ENCODE peak calls at places on chromosomes 6 and 20, in ten cellular contexts. X is neural progenitor cell; K is BE2C; H is A549; C is OCI-LY7; F is CD4-positive, CD25-positive, alpha-beta regulatory T cell; B is HepG2; Z is IMR-90; I is uterus; T is stomach. J is an unnamed sample. For H3K4me1 and H3K9me3, the result is how much of the 10 kb centered on the place peaks cover.

GRCh38 chr6:156017838-156018237 is 562.2 kb upstream of the NOX3 start:
- DNase-seq in F (no peak), H (no peak), B (no peak), X (no peak), C (no peak), I (no peak), K (no peak), T (no peak), Z (peak), J (no peak)

GRCh38 chr6:134077301-134077700 is 24.9 kb upstream of the SLC2A12 start:
- DNase-seq in H (no peak), B (no peak), Z (peak), X (no peak), C (no peak), I (no peak), F (no peak), K (no peak), T (no peak), J (no peak)

GRCh38 chr20:2102585-2103453 is 1.2 kb downstream of the STK35 start:
- DNase-seq in B (peak), T (peak), H (peak), C (peak), X (peak), K (peak), F (peak), I (peak), Z (peak), J (peak)

GRCh38 chr20:8854566-8854965 is 214.3 kb upstream of the PLCB4 start:
- DNase-seq in H (no peak), K (no peak), X (peak), I (peak), B (no peak), Z (peak), C (no peak), T (no peak), F (no peak), J (peak)

GRCh38 chr20:1946762-1947534 is 46.9 kb downstream of the PDYN start:
- DNase-seq in I (peak), K (no peak), C (no peak), Z (peak), X (peak), F (no peak), T (peak), H (no peak), B (peak), J (peak)

GRCh38 chr20:31430568-31431095 is 9.8 kb upstream of the DEFB123 start:
- DNase-seq in F (no peak), I (no peak), X (no peak), C (no peak), Z (no peak), K (no peak), H (no peak), T (no peak), B (no peak), J (no peak)

GRCh38 chr6:61682562-61682961 is 603.5 kb downstream of the KHDRBS2 start:
- DNase-seq in K (no peak), T (no peak), I (no peak), Z (no peak), C (no peak), F (no peak), B (no peak), H (no peak), X (no peak), J (no peak)

GRCh38 chr20:33770005-33770404 is 38.2 kb downstream of the ZNF341 start:
- DNase-seq in Z (no peak), X (no peak), I (no peak), F (no peak), B (no peak), K (no peak), C (no peak), H (no peak), T (peak), J (no peak)

GRCh38 chr6:118324081-118324480 is 224.0 kb upstream of the PLN start:
- DNase-seq in T (no peak), K (no peak), F (no peak), Z (no peak), H (no peak), I (no peak), B (no peak), C (no peak), X (peak), J (no peak)

GRCh38 chr20:10453241-10453640 is 18.1 kb downstream of the SLX4IP start:
- DNase-seq in Z (no peak), I (no peak), B (no peak), F (no peak), C (peak), K (no peak), X (no peak), T (no peak), H (no peak), J (no peak)

GRCh38 chr6:57158658-57159057 is 13.5 kb upstream of the BAG2 start:
- DNase-seq in I (no peak), C (no peak), H (no peak), B (no peak), K (no peak), F (no peak), X (no peak), Z (peak), T (no peak), J (no peak)

GRCh38 chr20:46402236-46402886 is 4.1 kb downstream of the ELMO2 start:
- DNase-seq in H (no peak), Z (peak), C (no peak), F (no peak), I (no peak), K (no peak), B (no peak), X (no peak), T (no peak), J (no peak)

GRCh38 chr6:166251196-166251595 is 57.0 kb downstream of the PRR18 start:
- DNase-seq in I (no peak), T (no peak), F (no peak), Z (no peak), X (no peak), H (no peak), C (peak), K (no peak), B (no peak), J (no peak)

GRCh38 chr6:89440200-89440599 is 7.2 kb downstream of the ANKRD6 start:
- DNase-seq in Z (no peak), T (no peak), B (no peak), H (no peak), X (no peak), C (no peak), F (no peak), K (no peak), I (no peak), J (no peak)

GRCh38 chr20:36631651-36632050 is 14.3 kb downstream of the SLA2 start:
- DNase-seq in F (no peak), X (no peak), Z (peak), H (no peak), B (no peak), T (no peak), I (no peak), K (no peak), C (no peak), J (no peak)

GRCh38 chr6:53302678-53303360 is 45.9 kb downstream of the ELOVL5 start:
- DNase-seq in C (no peak), I (no peak), B (peak), K (no peak), F (no peak), T (no peak), H (peak), Z (peak), X (no peak), J (no peak)

GRCh38 chr6:170068496-170068895 is 222.4 kb downstream of the DLL1 start:
- DNase-seq in F (no peak), H (no peak), B (no peak), C (no peak), T (no peak), X (no peak), Z (no peak), K (no peak), I (peak), J (no peak)

GRCh38 chr20:36373089-36373488 is 67.0 kb downstream of the DLGAP4 start:
- DNase-seq in C (no peak), B (no peak), X (no peak), K (no peak), T (no peak), H (no peak), I (no peak), Z (no peak), F (no peak), J (no peak)

GRCh38 chr6:83365931-83366330 is 64.9 kb downstream of the ME1 start:
- DNase-seq in H (no peak), B (no peak), Z (peak), T (no peak), K (no peak), X (no peak), C (no peak), I (no peak), F (no peak), J (no peak)

GRCh38 chr6:143299253-143300166 is 151.0 kb downstream of the ADAT2 start:
- DNase-seq in C (no peak), X (no peak), F (no peak), I (no peak), H (no peak), K (no peak), T (no peak), B (no peak), Z (no peak), J (no peak)

GRCh38 chr6:4666886-4667513 is 109.2 kb upstream of the CDYL start:
- DNase-seq in T (no peak), C (no peak), Z (no peak), I (no peak), K (no peak), X (no peak), F (no peak), H (no peak), B (no peak), J (no peak)

GRCh38 chr20:38883981-38884733 is 42.1 kb upstream of the FAM83D start:
- DNase-seq in K (no peak), F (no peak), Z (no peak), I (no peak), T (no peak), X (no peak), C (peak), B (peak), H (no peak), J (no peak)

GRCh38 chr6:11160199-11160598 is 48.7 kb upstream of the ERVFRD-1 start:
- DNase-seq in I (no peak), K (no peak), B (no peak), X (no peak), Z (peak), F (no peak), T (no peak), C (no peak), H (no peak), J (no peak)

GRCh38 chr6:134402372-134402984 is 84.6 kb upstream of the SGK1 start:
- DNase-seq in I (no peak), T (no peak), K (no peak), Z (no peak), F (no peak), B (no peak), C (no peak), X (no peak), H (no peak), J (no peak)

GRCh38 chr6:43183441-43183840 is 1.4 kb downstream of the CUL9 start:
- DNase-seq in K (no peak), T (no peak), Z (no peak), H (no peak), X (no peak), B (no peak), F (no peak), I (no peak), C (no peak), J (no peak)

GRCh38 chr6:4895971-4896370 is 107.9 kb downstream of the RPP40 start:
- DNase-seq in T (no peak), H (no peak), B (no peak), X (peak), K (no peak), F (no peak), Z (no peak), C (no peak), I (no peak), J (no peak)

GRCh38 chr6:44622555-44622954 is 235.0 kb downstream of the CDC5L start:
- DNase-seq in K (no peak), Z (no peak), H (no peak), F (no peak), X (no peak), T (no peak), B (no peak), I (no peak), C (no peak), J (no peak)

GRCh38 chr20:47054945-47055344 is 160.3 kb downstream of the EYA2 start:
- DNase-seq in T (no peak), C (peak), X (no peak), H (no peak), Z (no peak), F (no peak), B (no peak), I (no peak), K (no peak), J (no peak)

GRCh38 chr6:16658661-16659060 is 102.6 kb downstream of the ATXN1 start:
- DNase-seq in X (peak), F (no peak), T (no peak), B (no peak), I (no peak), H (no peak), Z (no peak), K (no peak), C (no peak), J (no peak)

GRCh38 chr20:53883098-53883762 is 187.2 kb downstream of the BCAS1 start:
- DNase-seq in F (no peak), I (no peak), K (no peak), C (no peak), X (no peak), H (peak), B (no peak), Z (peak), T (no peak), J (no peak)

GRCh38 chr6:146153040-146153758 is 124.3 kb downstream of the GRM1 start:
- DNase-seq in I (no peak), K (no peak), X (no peak), B (no peak), T (no peak), F (no peak), Z (no peak), H (no peak), C (no peak), J (no peak)

GRCh38 chr6:118377711-118378414 is 170.2 kb upstream of the PLN start:
- DNase-seq in F (no peak), Z (no peak), C (no peak), T (no peak), K (no peak), B (no peak), I (no peak), X (peak), H (no peak), J (peak)

GRCh38 chr6:137866200-137866913 is 702 bp upstream of the TNFAIP3 start:
- DNase-seq in K (no peak), F (no peak), I (no peak), C (no peak), T (no peak), H (no peak), Z (no peak), B (no peak), X (peak), J (no peak)

GRCh38 chr20:59028812-59029211 is 3.3 kb downstream of the ATP5F1E start:
- DNase-seq in Z (peak), F (no peak), K (no peak), H (no peak), C (no peak), T (no peak), I (no peak), B (no peak), X (no peak), J (no peak)

GRCh38 chr6:24882295-24882694 is 53.5 kb downstream of the RIPOR2 start:
- DNase-seq in X (no peak), B (no peak), H (no peak), T (no peak), F (no peak), Z (peak), I (no peak), C (no peak), K (no peak), J (no peak)

GRCh38 chr6:56868687-56869086 is 86.2 kb upstream of the BEND6 start:
- DNase-seq in H (peak), B (peak), X (no peak), Z (peak), T (no peak), K (no peak), C (no peak), F (no peak), I (no peak), J (no peak)

GRCh38 chr20:31666258-31667042 is 28.7 kb downstream of the COX4I2 start:
- DNase-seq in T (no peak), F (no peak), H (no peak), B (no peak), X (peak), Z (no peak), C (peak), K (no peak), I (no peak), J (peak)

GRCh38 chr6:155327326-155328073 is 13.2 kb upstream of the TFB1M start:
- DNase-seq in F (peak), X (peak), C (peak), T (peak), I (peak), Z (peak), K (peak), H (peak), B (peak), J (peak)

GRCh38 chr6:68235192-68235812 is 399.8 kb upstream of the ADGRB3 start:
- DNase-seq in X (no peak), H (no peak), C (no peak), B (no peak), T (no peak), F (no peak), K (no peak), Z (no peak), I (no peak), J (no peak)

GRCh38 chr20:535958-536357 is 7.6 kb downstream of the CSNK2A1 start:
- DNase-seq in C (no peak), T (no peak), Z (no peak), F (no peak), H (no peak), B (no peak), X (no peak), I (no peak), K (no peak), J (no peak)
- H3K4me1 ChIP-seq in C (under half), T (half or more), Z (under half), F (under half), H (half or more), B (half or more), X (under half), I (under half), K (under half), J (under half)

GRCh38 chr6:17968876-17969275 is 18.6 kb downstream of the KIF13A start:
- DNase-seq in T (no peak), I (no peak), K (no peak), F (no peak), C (no peak), B (no peak), X (no peak), H (no peak), Z (no peak), J (no peak)

GRCh38 chr6:17971128-17972073 is 16.0 kb downstream of the KIF13A start:
- DNase-seq in T (no peak), F (no peak), X (no peak), B (no peak), Z (peak), H (peak), I (peak), K (no peak), C (no peak), J (no peak)

GRCh38 chr6:17974570-17975368 is 12.7 kb downstream of the KIF13A start:
- DNase-seq in Z (no peak), F (no peak), I (no peak), T (no peak), X (no peak), K (no peak), H (no peak), B (no peak), C (no peak), J (no peak)

GRCh38 chr6:17972074-17972966 is 15.1 kb downstream of the KIF13A start:
- DNase-seq in F (no peak), C (no peak), I (no peak), X (no peak), T (no peak), H (no peak), K (no peak), B (no peak), Z (no peak), J (no peak)

DNA sequence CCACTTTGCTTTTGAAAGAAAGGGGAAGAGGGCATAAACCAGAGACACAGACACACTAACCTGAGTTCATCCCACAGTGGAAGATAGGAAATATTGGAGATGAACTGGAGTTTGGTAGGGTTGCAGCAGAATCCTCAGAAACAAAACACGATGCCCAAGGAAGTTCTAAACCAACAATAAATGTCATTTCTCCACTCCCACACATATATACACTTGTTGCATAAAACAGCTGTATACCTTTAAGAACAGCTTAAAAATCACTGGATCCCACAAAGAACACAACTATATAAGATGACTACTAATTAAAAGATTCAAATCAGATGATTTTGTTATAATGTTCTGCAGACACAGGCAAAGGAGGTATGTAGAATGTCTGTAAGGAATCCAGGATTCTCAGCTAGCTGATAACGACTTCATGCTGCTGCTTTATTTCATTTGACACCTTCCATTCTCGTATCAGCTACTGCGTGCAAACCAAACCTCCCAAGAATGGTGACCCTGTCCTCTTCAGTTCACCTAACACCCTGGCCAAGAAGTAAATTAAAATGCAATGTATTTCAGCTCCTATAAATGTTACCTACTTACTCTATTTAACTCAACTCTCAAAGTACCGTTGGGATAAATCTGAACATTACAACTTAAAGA is 14.3 kb downstream of the KIF13A start:
- DNase-seq in I (no peak), H (no peak), B (no peak), K (no peak), F (no peak), Z (no peak), X (no peak), T (no peak), C (no peak), J (no peak)
- H3K4me3 ChIP-seq in I (no peak), H (no peak), B (no peak), K (no peak), F (no peak), Z (no peak), X (no peak), T (no peak), C (no peak), J (no peak)

DNA sequence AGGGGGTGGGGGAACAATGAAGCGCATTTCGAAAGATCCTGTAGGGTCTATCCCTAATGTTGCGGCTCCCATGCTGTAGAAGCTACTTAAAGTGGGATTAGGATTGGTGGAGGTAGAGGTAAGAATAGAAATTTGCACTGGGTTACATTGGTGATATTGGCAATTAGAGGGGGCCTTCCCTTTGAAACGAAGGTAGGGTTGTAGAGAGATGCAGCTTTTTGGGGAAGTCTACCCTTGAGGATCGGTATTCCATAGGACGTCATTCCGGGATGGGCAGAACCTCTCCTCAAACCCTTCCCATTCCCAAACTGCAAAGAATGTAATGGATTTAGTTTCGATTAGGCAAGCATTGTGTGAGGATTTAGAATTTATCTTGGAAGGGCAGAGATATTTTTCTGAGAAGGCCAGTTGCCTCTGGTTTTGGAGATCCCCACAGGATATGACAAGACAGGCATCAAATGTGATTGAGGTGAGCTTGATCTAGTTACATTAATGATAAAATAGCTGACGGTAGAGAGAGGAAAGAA is 5.4 kb upstream of the ZNFX1 start:
- DNase-seq in X (no peak), K (no peak), F (no peak), H (no peak), Z (no peak), B (no peak), I (no peak), T (no peak), C (peak), J (no peak)
- H3K9me3 ChIP-seq in X (under half), K (under half), F (half or more), H (under half), Z (under half), B (under half), I (under half), T (under half), C (under half), J (under half)

DNA sequence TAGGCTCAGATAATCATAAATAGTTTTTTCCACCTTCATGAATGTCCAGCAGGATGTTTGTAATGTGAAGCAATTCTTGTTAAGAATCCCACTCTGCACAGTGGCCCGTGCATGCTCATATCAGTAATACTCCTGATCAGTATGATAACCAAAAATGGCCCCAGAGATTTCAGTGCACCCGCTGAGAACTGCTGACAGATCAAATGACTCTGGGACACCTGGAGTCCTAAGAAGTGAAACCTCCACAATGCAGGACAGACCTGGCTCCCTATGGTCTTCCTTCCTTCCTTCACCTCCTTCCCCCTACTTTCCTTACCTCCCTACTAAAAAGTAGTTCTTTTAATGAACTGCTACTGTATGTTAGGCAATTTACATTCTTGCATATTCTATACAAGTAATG is 13.8 kb upstream of the MAPK13 start:
- DNase-seq in X (no peak), I (no peak), H (no peak), K (no peak), T (no peak), B (no peak), C (no peak), Z (no peak), F (no peak), J (no peak)
- H3K4me1 ChIP-seq in X (under half), I (under half), H (under half), K (under half), T (half or more), B (under half), C (half or more), Z (under half), F (half or more), J (under half)

J was measured in right cardiac atrium.